ENCODE peak calls at places on chromosomes 5 and 9, in seven cellular contexts. X is pancreas, S is H4, B is caudate nucleus, T is Peyer's patch, H is dermis blood vessel endothelial cell, Q is foreskin fibroblast. M is an unnamed sample.

GRCh38 chr5:154209591-154210081 is 19.1 kb downstream of the GALNT10 start:
- DNase-seq in X (no peak), S (no peak), B (no peak), T (no peak), H (no peak), Q (no peak), M (no peak)

GRCh38 chr9:121718063-121718462 is 66.6 kb downstream of the DAB2IP start:
- DNase-seq in X (no peak), S (no peak), B (no peak), T (no peak), H (no peak), Q (peak), M (no peak)

GRCh38 chr5:139764250-139764791 is 31.3 kb upstream of the PSD2 start:
- DNase-seq in X (no peak), S (no peak), B (peak), T (no peak), H (no peak), Q (no peak), M (peak)

GRCh38 chr9:136577941-136578619 is 32.2 kb upstream of the NOTCH1 start:
- DNase-seq in X (no peak), S (no peak), B (no peak), T (no peak), H (no peak), Q (no peak), M (no peak)

GRCh38 chr9:120080781-120081180 is 499.2 kb downstream of the CDK5RAP2 start:
- DNase-seq in X (no peak), S (no peak), B (no peak), T (no peak), H (no peak), Q (no peak), M (peak)

GRCh38 chr9:132646726-132647125 is 23.1 kb downstream of the DDX31 start:
- DNase-seq in X (no peak), S (no peak), B (no peak), T (no peak), H (no peak), Q (peak), M (no peak)

GRCh38 chr9:125747053-125747764 is at the start of gene PBX3:
- DNase-seq in X (peak), S (no peak), B (peak), T (peak), H (peak), Q (peak), M (peak)

GRCh38 chr9:132409828-132410528 is at the start of gene CFAP77:
- DNase-seq in X (peak), S (no peak), B (no peak), T (peak), H (peak), Q (peak), M (no peak)

GRCh38 chr9:111038336-111039202 is at the start of gene LPAR1:
- DNase-seq in X (peak), S (no peak), B (no peak), T (peak), H (no peak), Q (peak), M (peak)

GRCh38 chr5:9851458-9851857 is 221.3 kb upstream of the TAS2R1 start:
- DNase-seq in X (no peak), S (peak), B (no peak), T (no peak), H (no peak), Q (peak), M (no peak)

GRCh38 chr9:6680797-6681146 is 35.2 kb upstream of the GLDC start:
- DNase-seq in X (no peak), S (no peak), B (no peak), T (no peak), H (peak), Q (no peak), M (peak)

GRCh38 chr5:73451218-73452130 is 2.9 kb upstream of the FOXD1 start:
- DNase-seq in X (peak), S (peak), B (no peak), T (peak), H (peak), Q (peak), M (no peak)

GRCh38 chr5:76292923-76293322 is 110.2 kb upstream of the IQGAP2 start:
- DNase-seq in X (no peak), S (no peak), B (no peak), T (no peak), H (no peak), Q (no peak), M (peak)

GRCh38 chr9:107213561-107214028 is 69.5 kb upstream of the RAD23B start:
- DNase-seq in X (no peak), S (peak), B (no peak), T (no peak), H (peak), Q (peak), M (no peak)

GRCh38 chr5:120152472-120152871 is 311.6 kb upstream of the PRR16 start:
- DNase-seq in X (no peak), S (peak), B (no peak), T (no peak), H (peak), Q (peak), M (no peak)

GRCh38 chr5:80165430-80165829 is 90.4 kb downstream of the SERINC5 start:
- DNase-seq in X (no peak), S (no peak), B (no peak), T (no peak), H (no peak), Q (no peak), M (no peak)

GRCh38 chr9:127767909-127768331 is 10.5 kb downstream of the SH2D3C start:
- DNase-seq in X (no peak), S (no peak), B (no peak), T (no peak), H (peak), Q (no peak), M (no peak)

GRCh38 chr5:103901885-103902284 is 339.3 kb upstream of the NUDT12 start:
- DNase-seq in X (no peak), S (no peak), B (no peak), T (no peak), H (no peak), Q (no peak), M (no peak)

GRCh38 chr5:26009742-26010141 is 1028.6 kb downstream of the CDH9 start:
- DNase-seq in X (no peak), S (peak), B (no peak), T (no peak), H (no peak), Q (no peak), M (peak)

GRCh38 chr9:13318027-13318426 is 38.5 kb upstream of the MPDZ start:
- DNase-seq in X (no peak), S (no peak), B (no peak), T (no peak), H (no peak), Q (no peak), M (no peak)

M was measured in putamen.